ENCODE peak calls at places on chromosomes 13 and 19, in eight cellular contexts. B is activated CD8-positive, alpha-beta memory T cell treated with anti-CD3 and anti-CD28 coated beads for 4 hours; R is pancreas; N is stimulated activated naive CD8-positive, alpha-beta T cell treated with anti-CD3 and anti-CD28 coated beads, Interleukin-15, Interleukin-2, amounts not matched to agents 100 U/mL and 50 U/mL, for 24 hours; J is astrocyte of the spinal cord; L is uterus; C is SW 1271; D is amniotic stem cell. E is an unnamed sample.

GRCh38 chr19:44848036-44848804 is 2.1 kb downstream of the NECTIN2 start:
- DNase-seq in B (no peak), R (no peak), N (no peak), J (peak), L (peak), C (no peak), D (peak), E (no peak)

GRCh38 chr19:29966594-29967249 is 24.7 kb downstream of the URI1 start:
- DNase-seq in B (no peak), R (no peak), N (no peak), J (peak), L (no peak), C (peak), D (no peak), E (no peak)

GRCh38 chr13:102286326-102286725 is 115.5 kb downstream of the FGF14 start:
- DNase-seq in B (no peak), R (no peak), N (no peak), J (peak), L (no peak), C (no peak), D (no peak), E (no peak)

GRCh38 chr13:49711218-49711863 is 20.1 kb upstream of the EBPL start:
- DNase-seq in B (no peak), R (no peak), N (no peak), J (peak), L (no peak), C (no peak), D (no peak), E (no peak)

GRCh38 chr19:49468746-49469447 is 5.1 kb upstream of the FLT3LG start:
- DNase-seq in B (peak), R (no peak), N (peak), J (peak), L (peak), C (peak), D (no peak), E (peak)

GRCh38 chr19:29841209-29841558 is 29.4 kb downstream of the CCNE1 start:
- DNase-seq in B (no peak), R (no peak), N (no peak), J (no peak), L (no peak), C (peak), D (no peak), E (no peak)

GRCh38 chr13:87554045-87554444 is 117.1 kb upstream of the SLITRK5 start:
- DNase-seq in B (no peak), R (no peak), N (no peak), J (no peak), L (no peak), C (no peak), D (no peak), E (no peak)

GRCh38 chr19:10115392-10116084 is 4.0 kb downstream of the P2RY11 start:
- DNase-seq in B (no peak), R (no peak), N (peak), J (no peak), L (no peak), C (no peak), D (no peak), E (peak)